ENCODE peak calls at places on chromosomes 11 and 22, in five cellular contexts. J is upper lobe of right lung, L is cardiac muscle cell, C is esophagus muscularis mucosa, I is non-pigmented ciliary epithelial cell. A is an unnamed sample.

GRCh38 chr22:44393066-44393465 is 80.3 kb upstream of the SHISAL1 start:
- DNase-seq in J (peak; percentile 39), L (no peak), I (no peak), C (no peak), A (no peak)

GRCh38 chr11:94934362-94934761 is 39.0 kb downstream of the CWC15 start:
- DNase-seq in C (no peak), J (no peak), I (peak; percentile 27), L (peak; percentile 39), A (no peak)

GRCh38 chr11:2256293-2256913 is 14.0 kb downstream of the ASCL2 start:
- DNase-seq in I (no peak), J (peak; percentile 52), C (peak; percentile 78), L (no peak), A (no peak)

GRCh38 chr22:30474683-30475424 is 3.0 kb upstream of the SEC14L3 start:
- DNase-seq in J (no peak), I (no peak), C (no peak), L (no peak), A (no peak)

GRCh38 chr11:116857316-116857715 is 19.9 kb upstream of the APOA1 start:
- DNase-seq in I (no peak), J (no peak), C (no peak), L (peak; percentile 48), A (no peak)

GRCh38 chr22:18110194-18110943 is at the start of gene TUBA8:
- DNase-seq in C (no peak), I (no peak), J (peak; percentile 70), L (peak; percentile 36), A (peak; percentile 10)

GRCh38 chr11:10918698-10919097 is 60.8 kb upstream of the ZBED5 start:
- DNase-seq in C (no peak), I (no peak), J (no peak), L (no peak), A (no peak)

GRCh38 chr11:62546937-62547625 is 475 bp upstream of the AHNAK start:
- DNase-seq in I (no peak), L (peak; percentile 43), J (no peak), C (no peak), A (no peak)

GRCh38 chr11:130077671-130078468 is 8.2 kb downstream of the APLP2 start:
- DNase-seq in J (no peak), I (no peak), C (no peak), L (no peak), A (no peak)

GRCh38 chr11:67304511-67305113 is 1.3 kb downstream of the SSH3 start:
- DNase-seq in C (no peak), J (peak; percentile 56), L (no peak), I (no peak), A (no peak)

GRCh38 chr11:36160115-36160514 is 129.1 kb downstream of the COMMD9 start:
- DNase-seq in J (no peak), L (peak; percentile 39), I (no peak), C (no peak), A (no peak)

GRCh38 chr11:107609384-107610218 is 18.7 kb downstream of the ELMOD1 start:
- DNase-seq in C (no peak), L (no peak), J (no peak), I (no peak), A (no peak)

GRCh38 chr11:65663634-65664200 is 1.0 kb upstream of the RELA start:
- DNase-seq in L (peak; percentile 73), J (peak; percentile 80), I (no peak), C (no peak), A (no peak)

GRCh38 chr22:28001171-28001835 is 82.2 kb upstream of the PITPNB start:
- DNase-seq in C (no peak), J (no peak), L (no peak), I (no peak), A (no peak)